ENCODE peak calls at places on chromosomes 6 and 20, in eight cellular contexts. L is lower lobe of right lung, A is skeletal muscle cell, H is upper lobe of left lung, J is breast epithelium, V is Karpas-422, R is OCI-LY7, I is heart left ventricle. Z is an unnamed sample.

GRCh38 chr20:53884859-53885654 is 185.3 kb downstream of the BCAS1 start:
- DNase-seq in I (no peak), L (no peak), H (no peak), V (no peak), R (no peak), J (no peak), A (no peak), Z (no peak)

GRCh38 chr6:52994031-52994788 is 874 bp downstream of the GSTA4 start:
- DNase-seq in A (no peak), L (no peak), R (no peak), V (no peak), J (peak), H (peak), I (no peak), Z (no peak)

GRCh38 chr6:22124756-22125155 is 172.1 kb downstream of the PRL start:
- DNase-seq in L (no peak), J (no peak), R (no peak), A (no peak), H (no peak), V (no peak), I (no peak), Z (no peak)

GRCh38 chr6:149903938-149904611 is 6.2 kb upstream of the RAET1E start:
- DNase-seq in L (no peak), V (peak), I (no peak), H (no peak), R (no peak), J (no peak), A (no peak), Z (no peak)

GRCh38 chr6:75893058-75893775 is 144.2 kb downstream of the MYO6 start:
- DNase-seq in L (no peak), V (peak), J (no peak), R (peak), I (no peak), A (peak), H (no peak), Z (no peak)

GRCh38 chr20:2507875-2508630 is 662 bp downstream of the ZNF343 start:
- DNase-seq in R (peak), V (peak), H (no peak), A (no peak), J (peak), L (no peak), I (no peak), Z (no peak)

GRCh38 chr6:41935190-41935569 is 6.4 kb downstream of the CCND3 start:
- DNase-seq in H (no peak), A (no peak), L (no peak), V (peak), J (no peak), R (no peak), I (no peak), Z (no peak)

GRCh38 chr20:31811198-31811597 is 8.0 kb upstream of the MYLK2 start:
- DNase-seq in H (no peak), R (no peak), A (no peak), J (no peak), L (no peak), V (no peak), I (no peak), Z (no peak)

GRCh38 chr6:33850294-33850693 is 46.5 kb upstream of the MLN start:
- DNase-seq in J (no peak), L (no peak), R (no peak), H (no peak), I (no peak), V (no peak), A (no peak), Z (no peak)

GRCh38 chr20:53517146-53517545 is 76.5 kb downstream of the ZNF217 start:
- DNase-seq in A (no peak), H (no peak), J (no peak), R (no peak), L (no peak), I (no peak), V (no peak), Z (no peak)

GRCh38 chr6:83071023-83071422 is 3.6 kb downstream of the DOP1A start:
- DNase-seq in A (no peak), L (no peak), V (peak), J (no peak), I (no peak), H (no peak), R (peak), Z (no peak)

GRCh38 chr6:105603779-105604592 is 201.1 kb upstream of the PREP start:
- DNase-seq in V (no peak), J (no peak), H (no peak), A (peak), R (no peak), I (no peak), L (no peak), Z (no peak)

GRCh38 chr20:19907326-19908056 is 109.7 kb upstream of the NAA20 start:
- DNase-seq in I (peak), J (no peak), L (peak), V (no peak), H (peak), A (no peak), R (no peak), Z (no peak)

GRCh38 chr6:156741287-156742073 is 35.7 kb upstream of the ARID1B start:
- DNase-seq in I (no peak), A (no peak), L (no peak), R (no peak), V (peak), H (no peak), J (no peak), Z (no peak)

GRCh38 chr6:31203345-31203979 is 33.0 kb upstream of the POU5F1 start:
- DNase-seq in R (peak), I (no peak), V (peak), L (no peak), H (no peak), A (no peak), J (peak), Z (peak)

GRCh38 chr6:46296586-46296985 is 125.8 kb upstream of the ENPP5 start:
- DNase-seq in H (no peak), L (no peak), R (no peak), I (no peak), A (no peak), J (no peak), V (no peak), Z (no peak)

GRCh38 chr6:79076881-79077641 is 993 bp downstream of the PHIP start:
- DNase-seq in H (peak), I (peak), V (peak), R (peak), A (peak), L (peak), J (peak), Z (peak)

GRCh38 chr6:143555071-143555492 is 43.6 kb upstream of the FUCA2 start:
- DNase-seq in H (no peak), L (no peak), R (no peak), I (no peak), V (no peak), J (no peak), A (no peak), Z (no peak)

GRCh38 chr20:41366546-41367392 is at the start of gene EMILIN3:
- DNase-seq in A (no peak), L (no peak), J (no peak), I (no peak), R (no peak), H (no peak), V (no peak), Z (no peak)

GRCh38 chr20:10603971-10604864 is 69.6 kb downstream of the JAG1 start:
- DNase-seq in V (no peak), H (peak), A (peak), I (peak), R (no peak), J (peak), L (no peak), Z (peak)

GRCh38 chr6:157106487-157106886 is 216.8 kb downstream of the TMEM242 start:
- DNase-seq in A (peak), I (no peak), L (no peak), J (no peak), H (no peak), V (no peak), R (no peak), Z (peak)

GRCh38 chr6:151284431-151285060 is 44.8 kb downstream of the AKAP12 start:
- DNase-seq in H (no peak), V (peak), A (no peak), J (no peak), L (no peak), I (no peak), R (no peak), Z (no peak)

GRCh38 chr20:53216478-53216855 is 244.3 kb downstream of the TSHZ2 start:
- DNase-seq in H (no peak), R (no peak), V (no peak), A (no peak), J (no peak), L (no peak), I (no peak), Z (no peak)

GRCh38 chr20:18983796-18984195 is 170.2 kb downstream of the SCP2D1 start:
- DNase-seq in L (no peak), R (no peak), V (peak), A (no peak), H (no peak), J (no peak), I (no peak), Z (no peak)

GRCh38 chr6:144321839-144322591 is 36.9 kb downstream of the UTRN start:
- DNase-seq in L (no peak), H (no peak), A (no peak), R (no peak), I (no peak), V (no peak), J (no peak), Z (no peak)

GRCh38 chr6:129575378-129576118 is 134.4 kb downstream of the ARHGAP18 start:
- DNase-seq in I (no peak), J (no peak), H (peak), A (no peak), R (peak), L (no peak), V (peak), Z (no peak)

GRCh38 chr6:2714359-2714895 is 36.3 kb downstream of the MYLK4 start:
- DNase-seq in H (no peak), V (no peak), L (no peak), I (no peak), A (peak), R (no peak), J (no peak), Z (peak)

GRCh38 chr6:16322666-16323312 is 84.4 kb downstream of the GMPR start:
- DNase-seq in J (no peak), H (peak), I (no peak), R (peak), A (peak), L (no peak), V (peak), Z (peak)

GRCh38 chr6:73030257-73030656 is 195.0 kb downstream of the KHDC1L start:
- DNase-seq in L (no peak), J (no peak), I (no peak), V (no peak), R (no peak), H (no peak), A (no peak), Z (no peak)

GRCh38 chr20:25389381-25389857 is 1.2 kb downstream of the ABHD12 start:
- DNase-seq in R (no peak), J (no peak), I (no peak), A (no peak), H (no peak), L (no peak), V (no peak), Z (no peak)

GRCh38 chr6:30101939-30102700 is 10.8 kb downstream of the TRIM31 start:
- DNase-seq in V (peak), A (peak), I (peak), R (peak), H (peak), J (peak), L (peak), Z (peak)
- H3K4me3 ChIP-seq in V (peak), A (peak), I (peak), R (no peak), H (peak), J (peak), L (peak), Z (peak)

GRCh38 chr20:46207031-46207549 is 89.0 kb downstream of the CD40 start:
- DNase-seq in A (no peak), R (no peak), I (no peak), H (no peak), V (no peak), L (no peak), J (no peak), Z (peak)
- H3K4me3 ChIP-seq in A (no peak), R (no peak), I (no peak), H (no peak), V (no peak), L (no peak), J (no peak), Z (no peak)

GRCh38 chr6:26403888-26404287 is 1.8 kb downstream of the BTN3A1 start:
- DNase-seq in H (no peak), A (no peak), R (no peak), V (no peak), I (no peak), L (no peak), J (no peak), Z (no peak)
- H3K4me3 ChIP-seq in H (no peak), A (no peak), R (peak), V (peak), I (no peak), L (peak), J (no peak), Z (no peak)

DNA sequence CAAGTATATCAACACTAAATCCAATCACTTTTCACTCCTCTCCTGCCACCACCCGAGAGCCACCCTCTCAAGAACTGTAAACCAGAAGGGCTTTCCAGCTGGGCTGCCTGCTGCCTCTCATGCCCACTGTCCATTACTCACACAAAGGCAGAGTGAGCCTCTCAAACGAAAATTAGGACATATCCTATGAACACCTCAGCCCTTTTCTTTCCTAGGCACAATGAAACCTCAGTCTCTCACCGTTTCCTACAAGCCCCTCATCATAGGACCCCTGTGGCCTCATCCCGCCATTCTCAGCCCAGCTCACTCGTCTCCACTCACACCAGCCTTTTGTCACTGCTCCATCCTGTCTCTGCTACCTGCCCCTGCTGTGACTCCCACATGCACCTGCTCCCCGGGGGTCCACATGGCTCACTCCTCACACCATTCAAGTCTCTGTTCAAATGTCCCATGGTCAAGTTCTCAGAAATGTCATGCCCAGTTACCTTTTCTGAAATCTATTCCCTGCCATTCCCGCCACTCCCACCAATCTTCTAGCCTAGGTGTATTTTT is 7.4 kb downstream of the HLA-F start:
- DNase-seq in I (no peak), L (no peak), R (no peak), A (no peak), J (no peak), V (no peak), H (no peak), Z (no peak)
- H3K4me3 ChIP-seq in I (no peak), L (no peak), R (no peak), A (no peak), J (no peak), V (no peak), H (no peak), Z (no peak)

GRCh38 chr6:136775081-136775480 is 17.2 kb downstream of the MAP3K5 start:
- DNase-seq in H (no peak), L (no peak), A (no peak), R (no peak), I (no peak), J (no peak), V (no peak), Z (no peak)
- H3K4me3 ChIP-seq in H (no peak), L (no peak), A (no peak), R (no peak), I (no peak), J (no peak), V (no peak), Z (no peak)

GRCh38 chr6:152984387-152984872 is 1.6 kb upstream of the FBXO5 start:
- DNase-seq in J (no peak), H (no peak), I (no peak), A (no peak), L (no peak), V (peak), R (peak), Z (no peak)
- H3K4me3 ChIP-seq in J (peak), H (no peak), I (no peak), A (peak), L (peak), V (peak), R (peak), Z (peak)

GRCh38 chr6:32415521-32416019 is 8.6 kb upstream of the BTNL2 start:
- DNase-seq in I (peak), H (peak), L (peak), A (peak), V (peak), J (peak), R (peak), Z (peak)

GRCh38 chr6:32410906-32411305 is 3.9 kb upstream of the BTNL2 start:
- DNase-seq in J (no peak), L (no peak), H (no peak), V (no peak), I (no peak), R (no peak), A (no peak), Z (no peak)

GRCh38 chr6:32413427-32414047 is 6.6 kb upstream of the BTNL2 start:
- DNase-seq in L (peak), H (peak), I (peak), J (peak), R (peak), V (peak), A (peak), Z (peak)

GRCh38 chr6:32416031-32416430 is 9.1 kb upstream of the BTNL2 start:
- DNase-seq in V (no peak), A (no peak), I (no peak), H (no peak), L (no peak), J (no peak), R (no peak), Z (no peak)

DNA sequence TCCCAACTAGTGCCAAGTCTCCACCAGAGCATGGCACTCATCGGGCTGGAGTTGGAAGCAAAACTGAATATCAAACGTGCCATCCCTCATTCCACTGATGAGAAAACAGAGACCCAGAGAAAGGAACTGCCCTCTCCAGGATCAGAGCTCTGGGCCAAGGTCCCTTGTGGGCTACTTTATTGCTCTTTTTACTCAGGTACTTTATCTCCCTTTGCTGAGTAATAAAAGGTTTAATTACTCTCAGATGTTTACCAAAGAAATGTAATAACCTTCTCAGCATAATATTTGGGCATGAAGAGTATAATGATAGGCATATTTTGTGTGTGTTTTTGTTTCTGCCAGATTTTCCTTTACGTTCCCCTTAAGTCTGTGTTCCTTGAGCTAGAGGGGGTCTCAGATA is 5.0 kb upstream of the BTNL2 start:
- DNase-seq in R (no peak), I (no peak), H (no peak), L (no peak), J (no peak), A (no peak), V (no peak), Z (no peak)
- H3K4me3 ChIP-seq in R (no peak), I (no peak), H (no peak), L (no peak), J (no peak), A (no peak), V (no peak), Z (no peak)

DNA sequence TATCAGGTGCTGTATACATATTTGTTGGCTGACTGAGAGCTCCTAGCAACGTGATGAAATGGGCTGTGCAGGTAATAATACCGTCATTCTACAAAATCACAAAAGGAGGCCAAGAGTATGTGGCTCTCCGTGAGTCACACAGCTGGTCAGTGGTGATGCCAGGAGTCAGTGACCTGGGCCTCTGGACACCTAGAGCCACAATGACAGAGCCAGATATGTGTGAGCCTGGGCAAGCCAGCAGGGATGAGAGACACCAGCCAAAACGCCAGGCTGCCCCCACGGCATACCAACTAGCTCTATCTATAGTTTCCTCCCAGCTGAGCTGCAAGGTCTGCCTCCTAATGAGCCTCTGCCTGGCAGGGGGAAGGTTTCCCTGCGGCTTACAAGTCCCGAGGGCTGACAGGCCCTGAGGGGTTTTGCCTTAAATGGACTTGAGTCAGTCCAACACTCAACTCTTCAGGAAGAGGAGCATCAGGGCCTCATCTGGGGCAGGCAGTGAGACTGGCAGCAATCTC is 70.0 kb downstream of the CPNE5 start:
- DNase-seq in L (no peak), R (no peak), A (no peak), V (no peak), J (no peak), I (peak), H (no peak), Z (peak)
- H3K4me3 ChIP-seq in L (no peak), R (no peak), A (no peak), V (peak), J (no peak), I (no peak), H (no peak), Z (no peak)

Z was measured in gastrocnemius medialis.